ENCODE peak calls at places on chromosomes 6 and 20, in six cellular contexts. X is ovary; U is osteoblast; F is psoas muscle; L is CD8-positive, alpha-beta memory T cell; B is heart left ventricle. A is an unnamed sample. For H3K4me1, the result is how much of the 10 kb centered on the place peaks cover.

GRCh38 chr6:89035252-89036106 is 45.1 kb upstream of the PNRC1 start:
- DNase-seq in X (peak), U (no peak), F (peak), L (no peak), B (peak), A (peak)

GRCh38 chr20:10611357-10611756 is 62.4 kb downstream of the JAG1 start:
- DNase-seq in X (no peak), U (peak), F (peak), L (no peak), B (peak), A (no peak)

GRCh38 chr6:34317882-34318491 is 69.2 kb upstream of the SMIM29 start:
- DNase-seq in X (no peak), U (peak), F (no peak), L (no peak), B (no peak), A (no peak)

GRCh38 chr6:107405002-107405401 is 54.4 kb downstream of the PDSS2 start:
- DNase-seq in X (no peak), U (no peak), F (no peak), L (no peak), B (no peak), A (no peak)

GRCh38 chr20:822651-823325 is 10.7 kb upstream of the FAM110A start:
- DNase-seq in X (no peak), U (no peak), F (no peak), L (no peak), B (no peak), A (no peak)

GRCh38 chr6:133526436-133526835 is 285.3 kb downstream of the EYA4 start:
- DNase-seq in X (no peak), U (no peak), F (no peak), L (no peak), B (no peak), A (no peak)

GRCh38 chr6:121879149-121879548 is 443.7 kb downstream of the GJA1 start:
- DNase-seq in X (no peak), U (no peak), F (no peak), L (no peak), B (no peak), A (no peak)

GRCh38 chr20:23081263-23081811 is 4.8 kb downstream of the CD93 start:
- DNase-seq in X (no peak), U (no peak), F (no peak), L (no peak), B (no peak), A (no peak)

GRCh38 chr6:52416629-52417151 is 3.5 kb upstream of the EFHC1 start:
- DNase-seq in X (no peak), U (peak), F (no peak), L (peak), B (peak), A (no peak)

GRCh38 chr6:14281831-14282230 is 164.3 kb downstream of the CD83 start:
- DNase-seq in X (no peak), U (no peak), F (no peak), L (no peak), B (no peak), A (no peak)

DNA sequence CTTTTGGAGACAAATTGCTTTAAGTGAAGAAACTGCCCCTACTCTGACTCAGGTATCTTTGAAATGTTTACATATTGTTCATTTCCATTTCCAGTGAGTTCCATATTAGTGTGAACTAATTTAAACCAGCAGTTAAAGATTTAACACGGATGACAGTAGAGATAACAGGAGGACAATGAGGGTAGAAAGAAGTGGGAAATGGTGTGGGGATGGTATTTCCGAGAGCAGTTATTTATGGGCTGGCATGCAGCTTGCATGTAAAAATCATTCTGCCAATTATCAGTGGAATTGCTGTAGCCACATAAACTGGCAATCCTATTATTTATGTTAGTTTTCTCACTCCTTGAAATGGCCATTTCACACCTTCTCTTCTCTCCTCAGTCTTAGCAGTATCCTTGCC is 8.6 kb upstream of the ADGRF5 start:
- DNase-seq in X (no peak), U (no peak), F (no peak), L (no peak), B (no peak), A (no peak)
- H3K4me1 ChIP-seq in X (under half), U (under half), F (under half), L (under half), B (under half), A (under half)

GRCh38 chr6:164532546-164533362 is 776.7 kb downstream of the C6orf118 start:
- DNase-seq in X (no peak), U (no peak), F (no peak), L (no peak), B (no peak), A (no peak)

GRCh38 chr6:164528539-164528938 is 780.9 kb downstream of the C6orf118 start:
- DNase-seq in X (no peak), U (no peak), F (no peak), L (no peak), B (no peak), A (no peak)

GRCh38 chr6:164531745-164532144 is 777.7 kb downstream of the C6orf118 start:
- DNase-seq in X (no peak), U (no peak), F (no peak), L (no peak), B (no peak), A (no peak)

GRCh38 chr6:164534070-164534766 is 775.2 kb downstream of the C6orf118 start:
- DNase-seq in X (no peak), U (no peak), F (no peak), L (no peak), B (no peak), A (no peak)
- H3K4me1 ChIP-seq in X (under half), U (under half), F (under half), L (under half), B (under half), A (under half)

GRCh38 chr20:32207211-32207625 is 325 bp downstream of the PLAGL2 start:
- DNase-seq in X (peak), U (no peak), F (no peak), L (no peak), B (no peak), A (no peak)

GRCh38 chr20:32203556-32204484 is 3.7 kb downstream of the PLAGL2 start:
- DNase-seq in X (no peak), U (peak), F (no peak), L (no peak), B (no peak), A (no peak)

GRCh38 chr20:32206383-32207210 is 946 bp downstream of the PLAGL2 start:
- DNase-seq in X (no peak), U (peak), F (no peak), L (no peak), B (no peak), A (no peak)

GRCh38 chr20:32204485-32205115 is 2.9 kb downstream of the PLAGL2 start:
- DNase-seq in X (no peak), U (no peak), F (no peak), L (no peak), B (no peak), A (no peak)

GRCh38 chr20:32205502-32206382 is 1.8 kb downstream of the PLAGL2 start:
- DNase-seq in X (no peak), U (no peak), F (no peak), L (no peak), B (no peak), A (no peak)
- H3K4me1 ChIP-seq in X (under half), U (under half), F (half or more), L (half or more), B (half or more), A (under half)

GRCh38 chr20:4018015-4018748 is 2.8 kb upstream of the RNF24 start:
- DNase-seq in X (no peak), U (peak), F (no peak), L (no peak), B (no peak), A (no peak)

GRCh38 chr20:4014031-4014474 is 1.3 kb downstream of the RNF24 start:
- DNase-seq in X (no peak), U (peak), F (no peak), L (peak), B (peak), A (no peak)

GRCh38 chr20:4013041-4013440 is 2.3 kb downstream of the RNF24 start:
- DNase-seq in X (no peak), U (no peak), F (no peak), L (no peak), B (no peak), A (no peak)

GRCh38 chr20:4017051-4017702 is 1.8 kb upstream of the RNF24 start:
- DNase-seq in X (no peak), U (no peak), F (no peak), L (no peak), B (no peak), A (no peak)

DNA sequence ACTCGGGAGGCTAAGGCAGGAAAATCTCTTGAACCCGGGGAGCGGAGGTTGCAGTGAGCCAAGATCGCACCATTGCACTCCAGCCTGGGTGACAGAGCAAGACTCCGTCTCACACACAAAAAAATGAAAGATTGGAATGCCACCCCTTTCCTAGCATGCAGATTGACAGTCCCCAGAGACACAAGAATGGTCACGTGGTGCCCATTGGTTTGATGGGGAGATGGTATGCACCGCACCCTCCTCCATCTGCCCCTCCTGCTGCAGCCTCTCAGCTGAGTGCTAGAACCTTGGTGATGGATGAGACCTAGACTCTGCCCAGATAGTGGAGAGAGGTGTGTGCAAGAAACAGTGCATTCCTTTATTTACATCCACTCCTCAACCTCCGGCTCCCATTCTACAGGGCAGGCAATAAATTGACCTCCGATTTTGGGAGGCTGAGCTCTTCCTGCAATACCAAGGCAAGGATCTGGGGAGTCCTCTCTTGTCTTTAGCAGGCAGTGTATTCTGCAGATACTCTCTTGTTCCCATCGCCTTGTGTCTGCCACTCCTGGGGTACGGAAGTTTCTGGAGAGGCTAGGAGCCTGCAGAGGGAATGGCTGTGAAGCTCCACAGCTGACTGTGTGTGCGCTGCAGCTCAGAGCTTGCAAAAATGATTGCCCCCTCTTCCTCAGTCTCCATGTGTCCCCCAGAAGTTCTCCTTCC is 1.1 kb upstream of the RNF24 start:
- DNase-seq in X (no peak), U (no peak), F (no peak), L (no peak), B (no peak), A (no peak)
- H3K4me1 ChIP-seq in X (under half), U (under half), F (under half), L (under half), B (under half), A (under half)

GRCh38 chr6:165662041-165662491 is 975 bp downstream of the PDE10A start:
- DNase-seq in X (peak), U (peak), F (no peak), L (no peak), B (peak), A (no peak)
- H3K4me1 ChIP-seq in X (under half), U (under half), F (under half), L (under half), B (under half), A (under half)

GRCh38 chr6:56795852-56796532 is 153.3 kb upstream of the DST start:
- DNase-seq in X (no peak), U (no peak), F (no peak), L (no peak), B (no peak), A (peak)

GRCh38 chr6:56802570-56802969 is 152.3 kb upstream of the BEND6 start:
- DNase-seq in X (no peak), U (no peak), F (no peak), L (no peak), B (no peak), A (peak)

GRCh38 chr6:56798163-56798562 is 155.5 kb upstream of the DST start:
- DNase-seq in X (no peak), U (no peak), F (no peak), L (no peak), B (no peak), A (no peak)

GRCh38 chr6:56803594-56803993 is 151.3 kb upstream of the BEND6 start:
- DNase-seq in X (no peak), U (no peak), F (no peak), L (no peak), B (no peak), A (peak)

DNA sequence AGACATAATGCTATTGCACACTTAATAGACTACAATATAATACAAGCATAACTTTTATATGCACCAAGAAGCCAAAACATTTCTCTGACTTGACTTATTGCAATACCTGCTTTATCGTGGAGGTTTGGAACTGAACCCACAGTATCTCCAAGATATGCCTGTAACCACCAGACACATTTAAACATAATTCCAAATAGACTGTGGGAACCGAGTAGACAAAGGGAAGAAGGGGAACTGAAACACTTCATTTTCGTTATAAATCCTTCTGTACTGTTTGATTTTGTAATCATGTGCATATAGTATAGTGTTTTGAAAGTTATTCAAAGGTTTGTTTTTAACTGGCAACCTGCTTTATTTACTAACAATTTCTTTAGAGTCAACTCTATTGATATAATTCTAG is 154.9 kb upstream of the BEND6 start:
- DNase-seq in X (no peak), U (no peak), F (no peak), L (no peak), B (no peak), A (no peak)
- H3K4me1 ChIP-seq in X (under half), U (half or more), F (half or more), L (under half), B (half or more), A (half or more)

GRCh38 chr6:113301651-113302050 is 555.5 kb upstream of the MARCKS start:
- DNase-seq in X (no peak), U (no peak), F (no peak), L (no peak), B (no peak), A (no peak)
- H3K4me1 ChIP-seq in X (under half), U (under half), F (under half), L (under half), B (under half), A (under half)

GRCh38 chr20:64045346-64046011 is 4.0 kb downstream of the SOX18 start:
- DNase-seq in X (no peak), U (no peak), F (no peak), L (no peak), B (peak), A (peak)
- H3K4me1 ChIP-seq in X (under half), U (under half), F (under half), L (under half), B (under half), A (under half)